ENCODE peak calls at places on chromosome 2, in five cellular contexts. P is body of pancreas, T is psoas muscle, L is DND-41, R is right atrium auricular region. F is an unnamed sample. For H3K27me3, H3K9me3 and H3K36me3, the result is how much of the 10 kb centered on the place peaks cover.

GRCh38 chr2:3523551-3524041 is 4.3 kb upstream of the ADI1 start:
- DNase-seq in P (peak), L (no peak), T (no peak), R (no peak), F (peak)

GRCh38 chr2:9107168-9108025 is 99.2 kb upstream of the ASAP2 start:
- DNase-seq in P (no peak), R (no peak), T (no peak), L (no peak), F (peak)

GRCh38 chr2:8573234-8573941 is 108.5 kb upstream of the ID2 start:
- DNase-seq in T (no peak), P (no peak), R (no peak), L (no peak), F (no peak)

GRCh38 chr2:24492283-24493272 is 1.5 kb downstream of the NCOA1 start:
- DNase-seq in P (no peak), L (no peak), T (no peak), R (no peak), F (peak)

GRCh38 chr2:191316246-191316645 is 71.0 kb downstream of the MYO1B start:
- DNase-seq in T (no peak), L (no peak), R (no peak), P (no peak), F (no peak)

GRCh38 chr2:102064679-102065674 is 73.2 kb downstream of the IL1R2 start:
- DNase-seq in P (no peak), R (no peak), L (no peak), T (no peak), F (no peak)

GRCh38 chr2:217636578-217637267 is 366.1 kb downstream of the TNS1 start:
- DNase-seq in L (no peak), R (no peak), T (no peak), P (no peak), F (no peak)

GRCh38 chr2:11551569-11552259 is 17.9 kb downstream of the GREB1 start:
- DNase-seq in P (no peak), R (peak), T (no peak), L (no peak), F (no peak)

GRCh38 chr2:205267323-205267722 is 415.0 kb upstream of the NRP2 start:
- DNase-seq in L (no peak), T (no peak), R (no peak), P (no peak), F (no peak)

GRCh38 chr2:180761224-180761623 is 219.2 kb upstream of the UBE2E3 start:
- DNase-seq in T (no peak), R (no peak), L (no peak), P (no peak), F (peak)

GRCh38 chr2:135742307-135742838 is 718 bp downstream of the UBXN4 start:
- DNase-seq in L (peak), T (no peak), P (peak), R (no peak), F (peak)

GRCh38 chr2:67209107-67209506 is 188.0 kb upstream of the ETAA1 start:
- DNase-seq in L (no peak), R (no peak), P (no peak), T (no peak), F (no peak)

GRCh38 chr2:180520206-180520605 is 460.2 kb upstream of the UBE2E3 start:
- DNase-seq in L (no peak), T (no peak), R (no peak), P (no peak), F (no peak)

GRCh38 chr2:64975232-64975791 is 13.9 kb upstream of the SLC1A4 start:
- DNase-seq in L (no peak), R (peak), T (peak), P (no peak), F (no peak)

GRCh38 chr2:162174778-162175177 is 22.7 kb upstream of the GCG start:
- DNase-seq in T (no peak), P (no peak), L (no peak), R (no peak), F (no peak)

GRCh38 chr2:232416521-232417470 is 10.2 kb downstream of the ALPG start:
- DNase-seq in L (no peak), P (no peak), T (no peak), R (no peak), F (no peak)

GRCh38 chr2:191247381-191248057 is 2.3 kb downstream of the MYO1B start:
- DNase-seq in L (no peak), P (peak), T (no peak), R (no peak), F (peak)

GRCh38 chr2:242004902-242005230 is 135.3 kb downstream of the RTP5 start:
- DNase-seq in L (no peak), T (no peak), P (no peak), R (no peak), F (no peak)

GRCh38 chr2:40103590-40103989 is 324.5 kb upstream of the THUMPD2 start:
- DNase-seq in P (no peak), L (no peak), R (no peak), T (no peak), F (no peak)

GRCh38 chr2:142290931-142291330 is 160.1 kb upstream of the LRP1B start:
- DNase-seq in R (no peak), T (no peak), P (no peak), L (no peak), F (no peak)

GRCh38 chr2:186757009-186757408 is 63.1 kb downstream of the FAM171B start:
- DNase-seq in R (no peak), P (no peak), T (no peak), L (no peak), F (no peak)

GRCh38 chr2:105397025-105397722 is 1.7 kb downstream of the FHL2 start:
- DNase-seq in R (peak), T (no peak), L (no peak), P (no peak), F (no peak)

GRCh38 chr2:176174382-176174834 is 14.1 kb upstream of the HOXD1 start:
- DNase-seq in T (no peak), L (no peak), P (no peak), R (no peak), F (no peak)

GRCh38 chr2:128356127-128356526 is 37.5 kb upstream of the HS6ST1 start:
- DNase-seq in L (no peak), P (no peak), T (no peak), R (no peak), F (no peak)

GRCh38 chr2:15943378-15943851 is 3.1 kb downstream of the MYCN start:
- DNase-seq in R (no peak), P (no peak), T (peak), L (no peak), F (peak)

GRCh38 chr2:9097239-9097638 is 93.8 kb upstream of the MBOAT2 start:
- DNase-seq in R (no peak), T (no peak), L (no peak), P (no peak), F (no peak)

GRCh38 chr2:239394346-239394945 is 6.4 kb downstream of the HDAC4 start:
- DNase-seq in L (no peak), P (no peak), R (no peak), T (no peak), F (no peak)

GRCh38 chr2:36449213-36449612 is 93.6 kb downstream of the CRIM1 start:
- DNase-seq in T (no peak), R (no peak), L (no peak), P (no peak), F (no peak)

GRCh38 chr2:115596659-115597375 is 1154.4 kb downstream of the DPP10 start:
- DNase-seq in T (no peak), P (no peak), R (no peak), L (no peak), F (no peak)

GRCh38 chr2:144512421-144513272 is 7.3 kb downstream of the ZEB2 start:
- DNase-seq in L (no peak), T (no peak), P (no peak), R (no peak), F (no peak)
- H3K27me3 ChIP-seq in L (under half), T (under half), P (under half), R (under half), F (under half)

GRCh38 chr2:63790913-63791312 is 50.8 kb upstream of the UGP2 start:
- DNase-seq in R (no peak), T (no peak), P (no peak), L (no peak), F (no peak)

GRCh38 chr2:63790491-63790890 is 51.2 kb upstream of the UGP2 start:
- DNase-seq in L (no peak), P (no peak), T (no peak), R (no peak), F (no peak)

GRCh38 chr2:63789318-63790051 is 52.2 kb upstream of the UGP2 start:
- DNase-seq in T (no peak), P (no peak), L (no peak), R (no peak), F (no peak)

GRCh38 chr2:63786506-63786905 is 55.2 kb upstream of the UGP2 start:
- DNase-seq in L (no peak), P (no peak), R (no peak), T (no peak), F (no peak)

DNA sequence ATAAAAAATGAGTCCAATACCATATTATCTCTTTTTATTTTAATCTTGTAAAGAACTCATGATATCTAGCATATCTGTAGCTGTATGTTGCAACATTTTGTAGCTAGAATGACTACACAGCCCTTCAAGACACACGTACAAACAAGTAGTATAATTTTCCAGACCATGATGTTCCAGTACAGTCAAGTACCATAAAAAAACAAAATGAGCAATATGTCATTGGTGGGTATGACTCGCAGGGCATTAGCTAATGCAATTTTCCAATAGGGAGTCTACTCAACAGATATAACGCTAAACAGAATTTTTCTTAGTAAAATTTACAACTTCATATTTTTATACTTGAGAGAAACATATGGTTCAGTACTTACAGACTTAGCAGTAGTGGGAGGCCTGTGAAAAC is 53.6 kb upstream of the UGP2 start:
- DNase-seq in P (no peak), L (no peak), T (no peak), R (no peak), F (no peak)
- H3K9me3 ChIP-seq in P (under half), L (under half), T (under half), R (under half), F (under half)

GRCh38 chr2:83069724-83070123 is 1389.4 kb downstream of the SUCLG1 start:
- DNase-seq in P (no peak), R (no peak), L (no peak), T (no peak), F (peak)
- H3K36me3 ChIP-seq in P (under half), R (under half), L (under half), T (under half), F (under half)

DNA sequence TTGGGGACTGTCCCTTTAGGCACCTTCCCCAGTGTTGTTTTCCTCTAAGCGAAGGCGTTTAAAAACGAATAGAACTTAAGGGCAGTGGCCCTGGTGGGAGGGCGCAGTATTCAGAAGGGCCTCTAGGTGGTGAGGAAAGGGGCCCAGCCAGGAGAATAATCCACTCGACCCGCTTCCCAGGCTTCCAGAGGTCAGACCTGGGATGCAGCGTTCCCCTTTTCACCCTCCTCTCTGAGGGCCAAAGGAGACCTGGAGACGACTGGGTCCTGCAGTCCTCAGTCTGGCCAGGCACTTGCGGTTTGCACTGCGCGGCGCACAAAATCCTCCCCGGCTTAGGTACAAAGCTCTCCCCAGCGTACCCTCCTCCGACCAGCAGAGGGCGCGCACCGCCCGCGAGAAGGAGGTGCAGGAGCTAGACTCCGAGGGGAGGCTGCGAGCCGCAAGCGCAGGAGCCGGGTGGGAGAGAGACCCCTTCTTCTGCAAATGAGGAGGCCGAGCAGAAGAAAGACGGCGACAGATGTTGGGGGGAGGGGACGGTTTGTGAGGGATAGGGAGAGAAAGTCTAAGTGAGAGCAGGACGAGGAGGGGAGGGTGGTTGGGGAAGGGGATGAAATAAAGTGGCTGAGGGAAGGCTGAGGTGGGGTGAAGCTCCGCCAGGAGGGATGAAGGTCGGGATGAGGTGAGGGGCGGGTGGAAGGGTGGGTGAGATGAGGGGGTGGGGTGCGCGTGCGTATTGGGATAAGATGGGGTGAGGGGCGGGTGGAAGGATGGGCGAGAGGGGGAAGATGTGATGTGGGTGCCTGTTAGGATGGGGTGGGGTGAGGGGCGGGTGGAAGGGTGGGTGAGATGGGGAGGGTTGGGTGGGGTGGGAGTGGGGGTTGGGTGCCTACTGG is 4.9 kb downstream of the FEV start:
- DNase-seq in L (peak), P (peak), R (peak), T (peak), F (peak)
- H3K27me3 ChIP-seq in L (under half), P (under half), R (under half), T (under half), F (under half)

DNA sequence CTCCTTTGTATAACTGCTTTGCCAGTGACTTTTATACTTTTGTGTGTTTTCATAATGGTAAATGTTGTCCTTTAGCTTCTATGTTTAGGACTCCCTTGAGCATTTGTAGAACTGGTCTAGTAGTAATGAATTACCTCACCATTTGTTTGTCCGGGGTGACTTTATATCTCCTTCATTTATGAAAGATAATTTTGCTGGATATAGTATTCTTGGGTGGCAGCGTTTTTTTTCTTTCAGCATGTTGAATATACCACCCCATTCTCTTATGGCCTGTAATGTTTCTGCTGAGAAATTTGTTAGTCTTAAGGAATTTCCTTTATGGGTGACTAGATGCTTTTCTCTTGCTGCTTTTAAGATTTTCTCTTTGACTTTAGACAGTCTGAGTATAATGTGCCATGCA is 56.0 kb downstream of the GPC1 start:
- DNase-seq in P (no peak), R (no peak), L (no peak), T (no peak), F (no peak)
- H3K9me3 ChIP-seq in P (under half), R (under half), L (under half), T (under half), F (under half)

DNA sequence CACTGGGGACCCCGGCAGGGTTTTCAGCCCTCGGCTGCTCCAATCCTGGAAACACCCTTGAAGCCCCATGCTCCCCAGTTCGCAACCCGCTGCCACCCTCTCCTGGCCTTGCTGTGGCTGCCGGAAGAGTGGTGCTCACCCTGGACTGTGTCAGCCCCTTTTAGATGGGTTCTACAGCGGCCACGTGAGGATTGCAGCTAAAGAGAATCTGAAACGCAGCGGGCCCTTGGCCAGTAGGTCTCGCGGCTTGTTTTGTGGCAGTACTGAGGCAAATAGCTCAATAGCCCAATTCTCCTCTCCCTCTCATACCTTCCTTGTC is 80.0 kb downstream of the EPAS1 start:
- DNase-seq in P (peak), T (no peak), L (no peak), R (no peak), F (no peak)
- H3K36me3 ChIP-seq in P (under half), T (half or more), L (under half), R (half or more), F (under half)